ENCODE peak calls at places on chromosomes 16 and 17, in five cellular contexts. H is body of pancreas, A is breast epithelium, Z is H1, R is hepatocyte. F is an unnamed sample. For H3K4me1, the result is how much of the 10 kb centered on the place peaks cover.

GRCh38 chr17:81905424-81905875 is 3.4 kb downstream of the NPB start:
- DNase-seq in H (no peak), A (no peak), Z (no peak), R (no peak), F (peak)

GRCh38 chr16:88535181-88535856 is 34.9 kb upstream of the ZC3H18 start:
- DNase-seq in H (no peak), A (no peak), Z (no peak), R (no peak), F (peak)

GRCh38 chr17:29931253-29931932 is 1.4 kb upstream of the SSH2 start:
- DNase-seq in H (peak), A (peak), Z (no peak), R (peak), F (peak)

GRCh38 chr17:62763891-62764600 is 44.1 kb downstream of the MARCHF10 start:
- DNase-seq in H (no peak), A (no peak), Z (no peak), R (no peak), F (no peak)

GRCh38 chr17:33137411-33137810 is 145.8 kb downstream of the SPACA3 start:
- DNase-seq in H (no peak), A (no peak), Z (no peak), R (no peak), F (no peak)

GRCh38 chr16:85947511-85948509 is 48.8 kb downstream of the IRF8 start:
- DNase-seq in H (no peak), A (no peak), Z (no peak), R (no peak), F (no peak)

GRCh38 chr17:80101946-80102706 is 745 bp downstream of the GAA start:
- DNase-seq in H (peak), A (no peak), Z (no peak), R (peak), F (peak)

GRCh38 chr17:5527647-5528250 is 41.4 kb downstream of the MIS12 start:
- DNase-seq in H (no peak), A (no peak), Z (no peak), R (no peak), F (no peak)

GRCh38 chr17:71287246-71287828 is 833.5 kb upstream of the SOX9 start:
- DNase-seq in H (peak), A (no peak), Z (no peak), R (no peak), F (no peak)

GRCh38 chr16:3810198-3810664 is 70.3 kb downstream of the CREBBP start:
- DNase-seq in H (no peak), A (no peak), Z (no peak), R (no peak), F (no peak)

GRCh38 chr17:29111816-29112499 is 68.2 kb downstream of the MYO18A start:
- DNase-seq in H (peak), A (peak), Z (no peak), R (peak), F (peak)

GRCh38 chr16:29686740-29687327 is 7.9 kb downstream of the QPRT start:
- DNase-seq in H (no peak), A (no peak), Z (no peak), R (no peak), F (no peak)

GRCh38 chr16:60788631-60789030 is 1247.6 kb downstream of the CDH8 start:
- DNase-seq in H (no peak), A (no peak), Z (no peak), R (no peak), F (no peak)

GRCh38 chr17:45235071-45236001 is 13.7 kb downstream of the FMNL1 start:
- DNase-seq in H (peak), A (peak), Z (peak), R (peak), F (peak)

GRCh38 chr17:74380959-74381808 is 13.9 kb downstream of the GPR142 start:
- DNase-seq in H (no peak), A (no peak), Z (no peak), R (no peak), F (no peak)

GRCh38 chr16:81520560-81521135 is 76.0 kb downstream of the CMIP start:
- DNase-seq in H (no peak), A (no peak), Z (no peak), R (no peak), F (no peak)

GRCh38 chr17:65918450-65918849 is 273.5 kb downstream of the CEP112 start:
- DNase-seq in H (no peak), A (no peak), Z (no peak), R (no peak), F (no peak)

GRCh38 chr17:16085066-16085699 is 85.6 kb downstream of the TTC19 start:
- DNase-seq in H (no peak), A (no peak), Z (no peak), R (no peak), F (no peak)

GRCh38 chr16:75931043-75931442 is 204.8 kb upstream of the CPHXL start:
- DNase-seq in H (no peak), A (no peak), Z (no peak), R (peak), F (no peak)

GRCh38 chr17:6755731-6756184 is at the start of gene XAF1:
- DNase-seq in H (no peak), A (no peak), Z (no peak), R (no peak), F (peak)

GRCh38 chr16:55830658-55831294 is 2.1 kb downstream of the CES1 start:
- DNase-seq in H (no peak), A (no peak), Z (no peak), R (no peak), F (no peak)

GRCh38 chr16:57224651-57225335 is 20.3 kb upstream of the ARL2BP start:
- DNase-seq in H (no peak), A (no peak), Z (no peak), R (no peak), F (no peak)

GRCh38 chr17:74599531-74599939 is 7.5 kb upstream of the CD300LD start:
- DNase-seq in H (no peak), A (no peak), Z (no peak), R (no peak), F (no peak)

GRCh38 chr16:19215705-19216104 is 47.7 kb downstream of the SYT17 start:
- DNase-seq in H (no peak), A (no peak), Z (no peak), R (no peak), F (no peak)

GRCh38 chr17:65455972-65456343 is 105.5 kb downstream of the AXIN2 start:
- DNase-seq in H (peak), A (no peak), Z (peak), R (peak), F (no peak)

GRCh38 chr17:19417611-19418010 is 6.6 kb downstream of the RNF112 start:
- DNase-seq in H (no peak), A (no peak), Z (no peak), R (no peak), F (peak)

GRCh38 chr16:4648917-4649316 is 24.3 kb downstream of the MGRN1 start:
- DNase-seq in H (no peak), A (no peak), Z (no peak), R (no peak), F (peak)

GRCh38 chr17:57999496-58000017 is 7.5 kb downstream of the SRSF1 start:
- DNase-seq in H (no peak), A (no peak), Z (no peak), R (peak), F (no peak)

GRCh38 chr17:29573871-29574731 is 5.6 kb downstream of the TP53I13 start:
- DNase-seq in H (peak), A (no peak), Z (no peak), R (no peak), F (peak)

GRCh38 chr17:8137645-8138342 is 13.9 kb upstream of the HES7 start:
- DNase-seq in H (no peak), A (no peak), Z (no peak), R (peak), F (peak)

GRCh38 chr17:77353684-77354419 is 213.1 kb downstream of the SEC14L1 start:
- DNase-seq in H (no peak), A (no peak), Z (no peak), R (no peak), F (no peak)

GRCh38 chr17:8221663-8222379 is 11.4 kb upstream of the AURKB start:
- DNase-seq in H (peak), A (peak), Z (peak), R (peak), F (peak)

GRCh38 chr17:71664867-71665266 is 456.0 kb upstream of the SOX9 start:
- DNase-seq in H (no peak), A (no peak), Z (no peak), R (no peak), F (no peak)

GRCh38 chr17:43074869-43075268 is 49.8 kb downstream of the RND2 start:
- DNase-seq in H (no peak), A (no peak), Z (no peak), R (no peak), F (no peak)

GRCh38 chr16:67170168-67170947 is at the start of gene NOL3:
- DNase-seq in H (peak), A (peak), Z (no peak), R (peak), F (peak)

GRCh38 chr17:82212331-82213250 is at the start of gene CCDC57:
- DNase-seq in H (peak), A (no peak), Z (no peak), R (peak), F (peak)

GRCh38 chr16:59210955-59211541 is 476.9 kb upstream of the GOT2 start:
- DNase-seq in H (peak), A (peak), Z (peak), R (peak), F (no peak)
- H3K27ac ChIP-seq in H (no peak), A (peak), Z (no peak), R (no peak), F (no peak)

GRCh38 chr17:47897561-47897960 is 1.5 kb downstream of the SP2 start:
- DNase-seq in H (no peak), A (no peak), Z (no peak), R (no peak), F (no peak)
- H3K4me1 ChIP-seq in H (under half), A (under half), Z (under half), R (under half), F (under half)

GRCh38 chr16:14306485-14307058 is 235.5 kb downstream of the MRTFB start:
- DNase-seq in H (peak), A (no peak), Z (no peak), R (no peak), F (peak)
- H3K27ac ChIP-seq in H (peak), A (peak), Z (peak), R (no peak), F (peak)

GRCh38 chr17:75612906-75613626 is 20.2 kb upstream of the SMIM5 start:
- DNase-seq in H (no peak), A (no peak), Z (no peak), R (no peak), F (peak)
- H3K4me1 ChIP-seq in H (under half), A (under half), Z (under half), R (under half), F (under half)

GRCh38 chr17:1390422-1391367 is 9.3 kb downstream of the YWHAE start:
- DNase-seq in H (no peak), A (no peak), Z (no peak), R (no peak), F (no peak)

GRCh38 chr17:1379208-1379929 is 20.7 kb downstream of the YWHAE start:
- DNase-seq in H (no peak), A (no peak), Z (no peak), R (no peak), F (no peak)

GRCh38 chr17:1379930-1380313 is 20.1 kb downstream of the YWHAE start:
- DNase-seq in H (no peak), A (no peak), Z (no peak), R (no peak), F (no peak)

GRCh38 chr17:1386265-1386664 is 13.8 kb downstream of the YWHAE start:
- DNase-seq in H (no peak), A (no peak), Z (no peak), R (no peak), F (no peak)

DNA sequence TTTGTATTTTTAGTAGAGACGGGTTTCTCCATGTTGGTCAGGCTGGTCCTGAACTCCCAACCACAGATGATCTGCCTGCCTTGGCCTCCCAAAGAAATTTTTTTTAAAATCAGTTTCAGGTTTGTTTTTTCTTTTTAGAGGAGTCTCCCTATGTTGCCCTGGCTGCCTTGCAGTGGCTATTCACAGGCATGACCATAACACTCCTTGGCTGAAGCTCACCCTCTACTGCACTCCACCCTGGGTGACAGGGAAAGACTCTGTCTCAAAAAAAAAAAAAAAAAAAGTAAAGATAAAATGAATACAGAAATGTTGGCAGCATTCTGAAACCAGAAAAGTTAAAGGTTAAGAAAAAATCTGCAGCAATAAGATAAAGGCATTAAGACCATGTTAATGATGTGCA is 15.1 kb downstream of the YWHAE start:
- DNase-seq in H (no peak), A (no peak), Z (no peak), R (no peak), F (no peak)
- H3K27ac ChIP-seq in H (no peak), A (no peak), Z (no peak), R (no peak), F (peak)

DNA sequence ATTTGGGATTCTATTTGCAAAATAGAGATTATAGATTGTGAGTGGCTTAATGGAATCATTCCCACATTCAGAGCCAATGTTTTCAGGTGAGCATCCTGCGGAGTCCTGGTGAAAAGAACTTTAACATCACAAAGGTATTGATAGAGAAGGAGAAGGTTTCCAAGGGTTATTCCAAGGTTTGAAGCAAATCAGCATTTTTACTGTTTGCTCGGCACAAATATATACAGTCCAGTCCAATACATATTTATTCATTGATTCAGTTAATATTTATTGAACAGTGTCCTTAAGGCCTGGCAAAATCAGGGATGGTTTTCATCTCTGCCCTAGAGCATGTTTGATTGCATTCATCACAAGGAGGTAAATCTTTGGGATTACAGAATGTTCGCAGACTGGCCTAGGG is 6.4 kb downstream of the MPV17L start:
- DNase-seq in H (no peak), A (no peak), Z (no peak), R (no peak), F (no peak)
- H3K4me1 ChIP-seq in H (under half), A (under half), Z (under half), R (under half), F (under half)